ENCODE peak calls at places on chromosome X, in six cellular contexts. One of them, this sample, is unnamed.
A peak's percentile ranks its signal among the peaks of the same experiment; 100 is the strongest.

GRCh38 chrX:40104649-40105015 is 6.9 kb upstream of the BCOR start:
- DNase-seq in GM20000: peak; percentile 68
- DNase-seq in myocyte: peak; percentile 78
- DNase-seq in NB4: peak; percentile 86
- DNase-seq in cerebellum: no peak
- DNase-seq in uterus: peak; percentile 51
- DNase-seq in this sample: no peak

GRCh38 chrX:108437354-108437753 is 868 bp downstream of the COL4A6 start:
- DNase-seq in GM20000: no peak
- DNase-seq in myocyte: no peak
- DNase-seq in NB4: no peak
- DNase-seq in cerebellum: no peak
- DNase-seq in uterus: no peak
- DNase-seq in this sample: no peak

GRCh38 chrX:11759172-11759460 is 1.1 kb downstream of the MSL3 start:
- DNase-seq in GM20000: no peak
- DNase-seq in myocyte: no peak
- DNase-seq in NB4: no peak
- DNase-seq in cerebellum: no peak
- DNase-seq in uterus: no peak
- DNase-seq in this sample: no peak

GRCh38 chrX:64570204-64570603 is 175.0 kb upstream of the MTMR8 start:
- DNase-seq in GM20000: no peak
- DNase-seq in myocyte: no peak
- DNase-seq in NB4: peak; percentile 1
- DNase-seq in cerebellum: no peak
- DNase-seq in uterus: no peak
- DNase-seq in this sample: no peak

GRCh38 chrX:99857455-99857854 is 552.6 kb downstream of the PCDH19 start:
- DNase-seq in GM20000: no peak
- DNase-seq in myocyte: no peak
- DNase-seq in NB4: peak; percentile 1
- DNase-seq in cerebellum: no peak
- DNase-seq in uterus: no peak
- DNase-seq in this sample: no peak

GRCh38 chrX:69093960-69094935 is 71.0 kb downstream of the PJA1 start:
- DNase-seq in GM20000: peak; percentile 59
- DNase-seq in myocyte: peak; percentile 49
- DNase-seq in NB4: peak; percentile 64
- DNase-seq in cerebellum: peak; percentile 15
- DNase-seq in uterus: peak; percentile 37
- DNase-seq in this sample: peak; percentile 33

GRCh38 chrX:47612418-47612817 is 7.2 kb downstream of the SYN1 start:
- DNase-seq in GM20000: no peak
- DNase-seq in myocyte: no peak
- DNase-seq in NB4: no peak
- DNase-seq in cerebellum: no peak
- DNase-seq in uterus: no peak
- DNase-seq in this sample: no peak

GRCh38 chrX:47581731-47582647 is at the start of gene TIMP1:
- DNase-seq in GM20000: peak; percentile 83
- DNase-seq in myocyte: peak; percentile 93
- DNase-seq in NB4: peak; percentile 97
- DNase-seq in cerebellum: peak; percentile 77
- DNase-seq in uterus: peak; percentile 89
- DNase-seq in this sample: peak; percentile 79

GRCh38 chrX:68633981-68634380 is 13.5 kb upstream of the STARD8 start:
- DNase-seq in GM20000: no peak
- DNase-seq in myocyte: no peak
- DNase-seq in NB4: no peak
- DNase-seq in cerebellum: no peak
- DNase-seq in uterus: no peak
- DNase-seq in this sample: no peak

GRCh38 chrX:143437439-143437838 is 79.8 kb downstream of the SPANXN3 start:
- DNase-seq in GM20000: no peak
- DNase-seq in myocyte: peak; percentile 53
- DNase-seq in NB4: peak; percentile 16
- DNase-seq in cerebellum: peak; percentile 1
- DNase-seq in uterus: no peak
- DNase-seq in this sample: no peak

GRCh38 chrX:21839334-21840198 is at the start of gene MBTPS2:
- DNase-seq in GM20000: peak; percentile 64
- DNase-seq in myocyte: peak; percentile 88
- DNase-seq in NB4: peak; percentile 92
- DNase-seq in cerebellum: peak; percentile 54
- DNase-seq in uterus: peak; percentile 82
- DNase-seq in this sample: peak; percentile 57

GRCh38 chrX:19539665-19540064 is 24.4 kb upstream of the MAP3K15 start:
- DNase-seq in GM20000: no peak
- DNase-seq in myocyte: no peak
- DNase-seq in NB4: no peak
- DNase-seq in cerebellum: no peak
- DNase-seq in uterus: no peak
- DNase-seq in this sample: no peak

GRCh38 chrX:23773601-23774175 is 9.3 kb upstream of the SAT1 start:
- DNase-seq in GM20000: peak; percentile 44
- DNase-seq in myocyte: no peak
- DNase-seq in NB4: peak; percentile 71
- DNase-seq in cerebellum: no peak
- DNase-seq in uterus: no peak
- DNase-seq in this sample: no peak

GRCh38 chrX:32745323-32745722 is 466.0 kb downstream of the DMD start:
- DNase-seq in GM20000: no peak
- DNase-seq in myocyte: peak; percentile 6
- DNase-seq in NB4: no peak
- DNase-seq in cerebellum: no peak
- DNase-seq in uterus: no peak
- DNase-seq in this sample: no peak

This sample was measured in tibial nerve.